ENCODE peak calls at places on chromosomes 4 and X, in seven cellular contexts. T is tibial nerve, P is esophagus squamous epithelium, Q is uterus, G is vagina, B is HepG2, Z is heart left ventricle. K is an unnamed sample.

GRCh38 chrX:149628768-149629167 is 2.8 kb downstream of the TMEM185A start:
- DNase-seq in T (no peak), P (no peak), Q (no peak), G (no peak), B (peak), Z (no peak), K (no peak)

GRCh38 chrX:38636949-38637819 is 75.8 kb downstream of the TSPAN7 start:
- DNase-seq in T (no peak), P (no peak), Q (peak), G (no peak), B (peak), Z (no peak), K (no peak)

GRCh38 chr4:86356831-86357230 is 3.0 kb downstream of the MAPK10 start:
- DNase-seq in T (no peak), P (no peak), Q (no peak), G (no peak), B (no peak), Z (no peak), K (no peak)

GRCh38 chrX:46582325-46582724 is 8.8 kb downstream of the CHST7 start:
- DNase-seq in T (no peak), P (no peak), Q (no peak), G (no peak), B (no peak), Z (no peak), K (no peak)

GRCh38 chr4:86043755-86044592 is 315.9 kb downstream of the MAPK10 start:
- DNase-seq in T (peak), P (no peak), Q (peak), G (no peak), B (peak), Z (peak), K (no peak)

GRCh38 chr4:88522702-88523324 is 763 bp downstream of the PYURF start:
- DNase-seq in T (peak), P (no peak), Q (peak), G (no peak), B (peak), Z (peak), K (peak)

GRCh38 chr4:116599859-116600258 is 485.5 kb downstream of the TRAM1L1 start:
- DNase-seq in T (no peak), P (no peak), Q (no peak), G (no peak), B (no peak), Z (no peak), K (no peak)

GRCh38 chr4:76998251-76998901 is 48.8 kb downstream of the SEPTIN11 start:
- DNase-seq in T (no peak), P (no peak), Q (no peak), G (no peak), B (no peak), Z (no peak), K (no peak)

GRCh38 chr4:28709821-28710330 is 1849.2 kb downstream of the STIM2 start:
- DNase-seq in T (no peak), P (no peak), Q (no peak), G (no peak), B (no peak), Z (no peak), K (no peak)

GRCh38 chrX:96314974-96315373 is 369.7 kb upstream of the DIAPH2 start:
- DNase-seq in T (no peak), P (no peak), Q (no peak), G (no peak), B (peak), Z (no peak), K (no peak)

GRCh38 chr4:148341980-148342800 is 100.0 kb downstream of the NR3C2 start:
- DNase-seq in T (no peak), P (no peak), Q (no peak), G (no peak), B (no peak), Z (no peak), K (no peak)

GRCh38 chrX:53356186-53356585 is 66.3 kb downstream of the SMC1A start:
- DNase-seq in T (no peak), P (no peak), Q (no peak), G (no peak), B (no peak), Z (no peak), K (no peak)

GRCh38 chr4:185304944-185305690 is 90.6 kb downstream of the LRP2BP start:
- DNase-seq in T (no peak), P (no peak), Q (no peak), G (no peak), B (peak), Z (no peak), K (no peak)

GRCh38 chrX:71911023-71911730 is 532 bp downstream of the NHSL2 start:
- DNase-seq in T (no peak), P (no peak), Q (peak), G (no peak), B (no peak), Z (peak), K (no peak)

GRCh38 chr4:77579406-77580076 is 26.1 kb upstream of the CXCL13 start:
- DNase-seq in T (no peak), P (no peak), Q (no peak), G (no peak), B (no peak), Z (no peak), K (no peak)

GRCh38 chrX:38612281-38612680 is 50.9 kb downstream of the TSPAN7 start:
- DNase-seq in T (no peak), P (no peak), Q (no peak), G (no peak), B (no peak), Z (no peak), K (no peak)

GRCh38 chr4:139901516-139902327 is 236.1 kb downstream of the MGST2 start:
- DNase-seq in T (no peak), P (no peak), Q (no peak), G (no peak), B (no peak), Z (no peak), K (no peak)

GRCh38 chr4:28918871-28919270 is 1801.3 kb upstream of the PCDH7 start:
- DNase-seq in T (no peak), P (no peak), Q (no peak), G (no peak), B (no peak), Z (no peak), K (no peak)

GRCh38 chr4:95761871-95762270 is 78.0 kb upstream of the PDHA2 start:
- DNase-seq in T (no peak), P (no peak), Q (no peak), G (no peak), B (no peak), Z (no peak), K (no peak)

GRCh38 chr4:15034071-15034764 is 31.9 kb downstream of the CPEB2 start:
- DNase-seq in T (no peak), P (no peak), Q (no peak), G (no peak), B (no peak), Z (peak), K (no peak)

GRCh38 chr4:40446785-40447184 is 111.7 kb downstream of the CHRNA9 start:
- DNase-seq in T (no peak), P (no peak), Q (no peak), G (no peak), B (no peak), Z (no peak), K (peak)

GRCh38 chrX:65961714-65962113 is 78.2 kb downstream of the VSIG4 start:
- DNase-seq in T (no peak), P (no peak), Q (no peak), G (no peak), B (no peak), Z (no peak), K (no peak)

GRCh38 chr4:145885666-145886065 is 53.0 kb downstream of the ZNF827 start:
- DNase-seq in T (no peak), P (no peak), Q (no peak), G (no peak), B (no peak), Z (no peak), K (no peak)

GRCh38 chrX:13829995-13830394 is 13.1 kb upstream of the GPM6B start:
- DNase-seq in T (no peak), P (no peak), Q (no peak), G (no peak), B (no peak), Z (no peak), K (no peak)

GRCh38 chr4:40749717-40750460 is at the start of gene NSUN7:
- DNase-seq in T (no peak), P (no peak), Q (peak), G (no peak), B (no peak), Z (peak), K (peak)

GRCh38 chr4:43716721-43717395 is 731.8 kb downstream of the KCTD8 start:
- DNase-seq in T (no peak), P (no peak), Q (no peak), G (no peak), B (no peak), Z (no peak), K (no peak)

GRCh38 chr4:103786014-103786413 is 66.2 kb upstream of the TACR3 start:
- DNase-seq in T (no peak), P (no peak), Q (no peak), G (no peak), B (peak), Z (no peak), K (no peak)

GRCh38 chr4:88802138-88802537 is 104.5 kb upstream of the NAP1L5 start:
- DNase-seq in T (no peak), P (no peak), Q (no peak), G (no peak), B (no peak), Z (no peak), K (no peak)

GRCh38 chr4:102196221-102196620 is 149.1 kb downstream of the SLC39A8 start:
- DNase-seq in T (no peak), P (no peak), Q (no peak), G (no peak), B (no peak), Z (no peak), K (no peak)

GRCh38 chr4:911221-911751 is 20.8 kb downstream of the GAK start:
- DNase-seq in T (no peak), P (no peak), Q (no peak), G (no peak), B (no peak), Z (no peak), K (no peak)

GRCh38 chrX:97224148-97224547 is 340.4 kb downstream of the RPA4 start:
- DNase-seq in T (no peak), P (no peak), Q (no peak), G (no peak), B (no peak), Z (no peak), K (no peak)

GRCh38 chr4:24729041-24729730 is 66.2 kb upstream of the SOD3 start:
- DNase-seq in T (no peak), P (no peak), Q (no peak), G (peak), B (no peak), Z (no peak), K (no peak)

GRCh38 chr4:118968006-118968405 is 79.4 kb downstream of the SYNPO2 start:
- DNase-seq in T (peak), P (peak), Q (peak), G (no peak), B (no peak), Z (peak), K (peak)

GRCh38 chr4:166673911-166674310 is 560.4 kb downstream of the SPOCK3 start:
- DNase-seq in T (no peak), P (no peak), Q (no peak), G (no peak), B (no peak), Z (no peak), K (no peak)

GRCh38 chrX:17822351-17822750 is 38.7 kb downstream of the RAI2 start:
- DNase-seq in T (no peak), P (no peak), Q (no peak), G (no peak), B (no peak), Z (no peak), K (no peak)

GRCh38 chr4:153159728-153160221 is 44.5 kb upstream of the TRIM2 start:
- DNase-seq in T (no peak), P (no peak), Q (no peak), G (no peak), B (no peak), Z (no peak), K (no peak)

GRCh38 chrX:118526149-118526548 is 30.5 kb downstream of the DOCK11 start:
- DNase-seq in T (no peak), P (no peak), Q (no peak), G (no peak), B (no peak), Z (no peak), K (no peak)

GRCh38 chr4:7103031-7103598 is 35.3 kb upstream of the GRPEL1 start:
- DNase-seq in T (peak), P (peak), Q (peak), G (no peak), B (peak), Z (peak), K (peak)
- TF ChIP-seq POLR2A in T (peak), P (peak), Q (peak), G (no peak), B (peak), Z (peak), K (peak)

DNA sequence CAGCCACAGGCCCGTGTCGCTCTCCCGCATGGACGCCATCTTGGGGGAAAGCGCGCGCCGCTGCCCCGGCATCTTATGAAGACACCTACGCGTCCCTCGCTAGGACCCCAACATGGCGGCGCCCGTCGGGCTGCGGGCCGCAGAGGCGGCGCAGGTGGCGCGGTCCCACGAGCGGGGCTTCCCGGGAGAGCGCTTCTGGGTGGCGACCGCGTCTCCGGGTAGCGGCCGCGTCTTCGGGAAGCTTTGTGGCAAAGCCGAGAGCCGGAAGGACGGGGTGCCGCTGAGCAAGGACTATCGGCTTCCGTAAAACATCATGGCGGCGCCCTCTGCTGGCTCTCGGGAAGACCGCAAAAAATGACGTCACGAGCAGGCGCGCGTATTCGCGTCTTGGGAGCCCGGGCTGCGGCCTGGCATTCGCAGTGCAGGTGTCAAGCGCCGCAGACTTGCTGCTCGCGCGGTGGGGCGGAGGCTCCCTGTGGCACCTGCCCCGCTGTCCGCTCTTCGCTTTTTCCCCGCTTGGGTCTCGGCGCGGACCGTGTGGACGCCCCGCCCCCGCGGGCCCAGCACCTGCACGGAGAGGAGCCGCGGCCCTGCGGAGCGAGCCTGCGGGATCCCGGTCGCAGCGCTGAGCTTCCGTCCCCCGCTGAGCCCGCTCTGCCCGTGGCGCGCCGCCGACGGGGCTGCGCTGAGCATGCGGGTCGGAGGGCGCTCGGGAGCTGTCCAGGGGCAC is at the start of gene NELFA:
- DNase-seq in T (peak), P (peak), Q (peak), G (no peak), B (peak), Z (peak), K (peak)
- TF ChIP-seq POLR2A in T (peak), P (peak), Q (peak), G (no peak), B (no peak), Z (no peak), K (no peak)

DNA sequence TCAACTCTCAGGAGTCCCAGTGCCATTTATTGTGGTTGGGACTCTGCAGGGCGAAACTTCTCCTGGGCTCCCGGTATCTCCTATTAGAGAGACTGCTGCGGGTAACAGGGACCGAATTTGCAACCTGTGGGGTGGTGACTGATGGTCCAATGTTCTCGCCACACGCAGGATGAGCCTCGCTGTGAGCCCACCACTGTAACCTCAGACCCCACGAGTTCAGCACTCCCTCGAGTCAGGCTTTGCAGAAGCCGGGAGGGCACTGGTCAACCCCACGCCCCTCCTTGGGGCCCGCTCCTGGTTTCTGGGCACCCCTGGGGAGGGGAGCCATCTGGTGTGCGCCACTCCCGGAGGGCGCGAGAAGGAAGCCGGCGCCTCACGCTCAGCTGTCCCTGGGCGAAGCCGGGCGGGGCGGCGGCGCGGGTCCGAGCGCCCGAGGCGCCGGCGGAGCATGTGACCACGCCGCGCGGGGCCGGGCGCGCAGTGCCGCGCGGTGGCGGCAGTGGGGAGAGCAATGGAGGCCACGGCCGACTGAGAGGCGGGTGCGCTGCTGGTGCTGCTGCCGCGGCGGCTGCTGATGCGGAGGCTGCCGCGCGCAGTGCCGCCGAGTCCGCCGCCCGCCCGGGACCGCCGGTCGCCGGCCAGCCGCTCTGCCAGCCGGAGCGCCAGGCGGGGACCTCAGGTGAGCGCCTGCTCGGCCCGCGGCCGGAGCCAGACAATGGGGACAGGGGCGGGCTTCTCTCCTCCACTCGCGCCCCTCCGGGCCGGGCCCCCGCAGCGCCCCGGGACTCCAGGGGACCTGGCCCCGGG is 100.1 kb downstream of the CEP135 start:
- DNase-seq in T (no peak), P (no peak), Q (peak), G (no peak), B (no peak), Z (peak), K (peak)
- TF ChIP-seq POLR2A in T (no peak), P (no peak), Q (peak), G (no peak), B (no peak), Z (no peak), K (no peak)

GRCh38 chrX:15340867-15341266 is 5.5 kb upstream of the PIGA start:
- DNase-seq in T (no peak), P (no peak), Q (no peak), G (no peak), B (no peak), Z (no peak), K (no peak)

GRCh38 chrX:15336023-15336413 is 695 bp upstream of the PIGA start:
- DNase-seq in T (peak), P (no peak), Q (no peak), G (no peak), B (no peak), Z (no peak), K (no peak)

GRCh38 chrX:15334561-15334960 is 762 bp downstream of the PIGA start:
- DNase-seq in T (no peak), P (no peak), Q (no peak), G (no peak), B (no peak), Z (no peak), K (no peak)

GRCh38 chrX:15335135-15336022 is at the start of gene PIGA:
- DNase-seq in T (peak), P (peak), Q (peak), G (peak), B (peak), Z (peak), K (peak)
- TF ChIP-seq POLR2A in T (peak), P (peak), Q (peak), G (no peak), B (peak), Z (peak), K (no peak)

GRCh38 chr4:186765673-186766546 is 42.3 kb upstream of the FAT1 start:
- DNase-seq in T (no peak), P (no peak), Q (no peak), G (no peak), B (peak), Z (no peak), K (no peak)
- TF ChIP-seq POLR2A in T (no peak), P (no peak), Q (no peak), G (no peak), B (peak), Z (no peak), K (no peak)

DNA sequence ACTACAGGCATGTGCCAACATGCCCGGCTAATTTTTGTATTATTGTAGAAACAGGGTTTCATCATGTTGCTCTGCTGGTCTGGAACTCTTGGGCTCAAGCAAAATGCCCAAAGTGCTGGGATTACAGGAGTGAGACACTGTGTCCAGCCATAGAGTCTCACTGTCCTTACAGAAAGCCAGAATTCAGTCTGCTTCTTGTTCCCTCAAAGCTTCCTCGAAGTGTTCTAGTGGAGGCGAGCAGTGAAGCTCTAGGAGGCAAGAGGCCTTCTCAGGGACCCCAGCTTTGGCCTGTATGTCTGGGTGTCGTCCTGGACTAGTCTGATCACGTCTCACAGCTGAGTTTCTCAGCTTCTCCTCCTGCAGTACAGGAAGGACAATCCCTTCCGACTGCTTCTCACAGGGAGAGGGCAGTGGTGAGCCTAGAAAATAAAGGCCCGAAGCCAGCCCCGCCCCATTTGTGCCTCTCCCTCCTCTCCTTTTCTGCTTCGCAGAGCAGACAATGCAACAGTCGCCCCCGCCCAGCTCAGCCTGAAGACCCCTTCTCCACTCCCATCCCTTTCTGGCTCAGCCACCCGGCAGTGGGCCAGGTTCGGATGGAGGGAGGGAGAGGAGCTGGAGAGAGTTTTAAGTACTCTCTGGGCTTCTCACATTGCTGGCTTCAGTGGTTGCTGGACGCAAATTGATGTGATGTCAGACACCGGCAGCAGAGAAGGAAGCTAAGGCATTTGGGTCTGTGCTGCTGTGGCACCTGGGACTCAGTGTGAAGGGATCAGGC is 11.1 kb upstream of the FAM3A start:
- DNase-seq in T (peak), P (no peak), Q (peak), G (no peak), B (peak), Z (peak), K (peak)
- TF ChIP-seq POLR2A in T (peak), P (no peak), Q (peak), G (no peak), B (no peak), Z (no peak), K (no peak)

GRCh38 chr4:107392380-107392779 is 327.7 kb downstream of the PAPSS1 start:
- DNase-seq in T (no peak), P (no peak), Q (no peak), G (no peak), B (no peak), Z (no peak), K (no peak)
- TF ChIP-seq POLR2A in T (no peak), P (no peak), Q (no peak), G (no peak), B (no peak), Z (no peak), K (no peak)

DNA sequence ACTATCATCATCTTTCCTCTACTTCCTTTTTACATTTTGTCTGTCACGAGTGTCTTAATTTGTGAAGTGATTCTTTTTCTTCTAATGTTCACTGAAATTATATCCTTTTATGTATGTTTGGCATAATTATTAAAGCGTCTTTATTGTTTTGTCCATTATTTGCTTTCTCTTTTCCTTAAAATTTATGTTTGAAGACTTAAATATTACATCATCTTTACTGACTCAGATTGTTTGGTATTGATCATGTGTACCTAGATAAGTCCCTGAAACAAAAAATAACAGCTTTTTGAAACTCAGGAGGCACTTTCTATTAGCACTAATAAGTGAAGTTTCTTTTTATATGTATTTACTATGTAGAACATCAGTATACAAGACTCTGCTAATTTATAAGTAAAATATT is 120.1 kb downstream of the RAP1GDS1 start:
- DNase-seq in T (no peak), P (no peak), Q (no peak), G (no peak), B (no peak), Z (no peak), K (no peak)
- TF ChIP-seq POLR2A in T (no peak), P (no peak), Q (no peak), G (no peak), B (no peak), Z (no peak), K (no peak)